ENCODE peak calls at places on chromosomes 12 and 14, in eight cellular contexts. N is SK-MEL-5; J is pancreas; D is CD8-positive, alpha-beta T cell; A is RWPE1; P is lung; Y is NCI-H510A; E is heart right ventricle. S is an unnamed sample.

GRCh38 chr12:10716704-10717315 is 6.3 kb downstream of the YBX3 start:
- DNase-seq in E (peak), P (peak), A (peak), D (no peak), Y (no peak), N (no peak), J (peak), S (no peak)

GRCh38 chr14:93906341-93907329 is 20.5 kb upstream of the FAM181A start:
- DNase-seq in E (no peak), A (peak), P (peak), D (peak), Y (peak), N (peak), J (peak), S (peak)

GRCh38 chr12:120421701-120422100 is 16.2 kb upstream of the COX6A1 start:
- DNase-seq in D (no peak), A (no peak), Y (no peak), P (no peak), E (no peak), J (no peak), N (peak), S (no peak)

GRCh38 chr12:93862424-93862823 is 185.2 kb downstream of the CRADD start:
- DNase-seq in N (no peak), Y (no peak), P (no peak), J (no peak), E (no peak), A (no peak), D (no peak), S (no peak)

GRCh38 chr12:8989425-8989824 is at the start of gene KLRG1:
- DNase-seq in A (no peak), P (no peak), D (no peak), Y (no peak), E (no peak), J (no peak), N (no peak), S (no peak)

GRCh38 chr14:90778468-90779255 is 37.6 kb downstream of the TTC7B start:
- DNase-seq in D (no peak), E (no peak), Y (no peak), P (no peak), A (no peak), J (no peak), N (no peak), S (peak)

GRCh38 chr12:13071305-13072280 is 27.4 kb downstream of the FAM234B start:
- DNase-seq in D (no peak), J (no peak), N (no peak), P (no peak), A (peak), Y (no peak), E (no peak), S (no peak)

GRCh38 chr12:69430942-69431603 is 39.1 kb upstream of the FRS2 start:
- DNase-seq in A (no peak), D (no peak), Y (no peak), N (no peak), P (no peak), E (peak), J (no peak), S (no peak)

GRCh38 chr12:40238221-40238902 is 13.6 kb downstream of the LRRK2 start:
- DNase-seq in J (no peak), N (peak), D (no peak), P (no peak), Y (no peak), A (no peak), E (no peak), S (no peak)

S was measured in NCI-H2107.